ENCODE peak calls at places on chromosome 2, in six cellular contexts. Y, H, J, G, V and W are unnamed samples.

GRCh38 chr2:156430236-156430977 is 5.8 kb upstream of the GPD2 start:
- DNase-seq in V (no peak), Y (peak; percentile 40), G (no peak), H (no peak), J (no peak), W (no peak)

GRCh38 chr2:191014653-191015020 is 666 bp upstream of the STAT1 start:
- DNase-seq in V (no peak), Y (no peak), J (no peak), G (no peak), H (no peak), W (no peak)

GRCh38 chr2:185404578-185404977 is 334.0 kb upstream of the FSIP2 start:
- DNase-seq in Y (no peak), J (no peak), H (no peak), V (no peak), G (no peak), W (no peak)

GRCh38 chr2:3169106-3169870 is 208.3 kb downstream of the EIPR1 start:
- DNase-seq in G (peak; percentile 46), Y (peak; percentile 69), V (no peak), H (no peak), J (peak; percentile 20), W (no peak)

GRCh38 chr2:169480079-169480465 is 778 bp downstream of the BBS5 start:
- DNase-seq in Y (peak; percentile 10), V (no peak), G (peak; percentile 2), J (no peak), H (no peak), W (no peak)

GRCh38 chr2:66581461-66582363 is 146.8 kb downstream of the MEIS1 start:
- DNase-seq in V (no peak), G (no peak), Y (peak; percentile 63), J (no peak), H (peak; percentile 31), W (peak; percentile 33)

GRCh38 chr2:165793161-165793778 is 777 bp downstream of the GALNT3 start:
- DNase-seq in G (peak; percentile 68), V (peak; percentile 25), Y (no peak), J (peak; percentile 89), H (peak; percentile 14), W (peak; percentile 6)

GRCh38 chr2:33134764-33135560 is 188.2 kb downstream of the LTBP1 start:
- DNase-seq in Y (no peak), J (no peak), G (no peak), V (no peak), H (no peak), W (no peak)

GRCh38 chr2:6556755-6557154 is 309.0 kb downstream of the CMPK2 start:
- DNase-seq in V (no peak), J (peak; percentile 88), Y (peak; percentile 71), G (peak; percentile 4), H (no peak), W (no peak)

GRCh38 chr2:174522553-174522952 is 35.7 kb upstream of the GPR155 start:
- DNase-seq in V (peak; percentile 20), G (no peak), Y (peak; percentile 11), J (peak; percentile 33), H (no peak), W (no peak)

GRCh38 chr2:74440378-74441110 is 1.2 kb downstream of the RTKN start:
- DNase-seq in Y (peak; percentile 81), V (peak; percentile 97), H (peak; percentile 91), G (peak; percentile 96), J (peak; percentile 64), W (peak; percentile 85)

GRCh38 chr2:55986700-55987440 is 63.3 kb upstream of the EFEMP1 start:
- DNase-seq in G (no peak), Y (peak; percentile 19), J (peak; percentile 68), H (no peak), V (no peak), W (no peak)

GRCh38 chr2:98432145-98432544 is 12.5 kb upstream of the INPP4A start:
- DNase-seq in J (no peak), G (no peak), V (no peak), Y (no peak), H (no peak), W (no peak)

GRCh38 chr2:32594573-32594972 is 33.3 kb upstream of the TTC27 start:
- DNase-seq in J (no peak), V (no peak), G (no peak), Y (no peak), H (no peak), W (no peak)

GRCh38 chr2:195202163-195202845 is 454.7 kb upstream of the SLC39A10 start:
- DNase-seq in J (peak; percentile 70), Y (peak; percentile 17), H (no peak), V (no peak), G (no peak), W (no peak)